ENCODE peak calls at places on chromosomes 3 and 15, in nine cellular contexts. Y, Q, R, P, V, T, A, N and B are unnamed samples.

GRCh38 chr3:128432898-128433629 is 33.6 kb downstream of the DNAJB8 start:
- DNase-seq in Y (no peak), Q (peak), R (peak), P (no peak), V (peak), T (peak), A (no peak), N (no peak), B (no peak)

GRCh38 chr3:171230857-171231256 is 204.3 kb upstream of the SLC2A2 start:
- DNase-seq in Y (no peak), Q (no peak), R (no peak), P (no peak), V (no peak), T (no peak), A (no peak), N (no peak), B (no peak)

GRCh38 chr15:29789871-29790270 is 32.4 kb downstream of the TJP1 start:
- DNase-seq in Y (no peak), Q (no peak), R (no peak), P (no peak), V (no peak), T (no peak), A (no peak), N (no peak), B (no peak)

GRCh38 chr15:99598296-99598695 is 32.5 kb downstream of the MEF2A start:
- DNase-seq in Y (no peak), Q (no peak), R (no peak), P (no peak), V (no peak), T (no peak), A (no peak), N (no peak), B (no peak)

GRCh38 chr3:193190387-193190786 is 50.6 kb upstream of the PLAAT1 start:
- DNase-seq in Y (peak), Q (peak), R (no peak), P (no peak), V (peak), T (no peak), A (no peak), N (peak), B (no peak)

GRCh38 chr15:73682597-73683090 is 1.5 kb upstream of the CD276 start:
- DNase-seq in Y (no peak), Q (no peak), R (no peak), P (no peak), V (no peak), T (no peak), A (no peak), N (no peak), B (no peak)

GRCh38 chr3:186251948-186252619 is 110.0 kb downstream of the DGKG start:
- DNase-seq in Y (no peak), Q (no peak), R (no peak), P (peak), V (no peak), T (no peak), A (no peak), N (no peak), B (no peak)

GRCh38 chr3:165194477-165195135 is 1.6 kb downstream of the SLITRK3 start:
- DNase-seq in Y (no peak), Q (no peak), R (no peak), P (no peak), V (no peak), T (no peak), A (no peak), N (no peak), B (no peak)

GRCh38 chr3:77513541-77513940 is 473.6 kb downstream of the ROBO2 start:
- DNase-seq in Y (no peak), Q (no peak), R (peak), P (no peak), V (no peak), T (no peak), A (no peak), N (no peak), B (no peak)